ENCODE peak calls at places on chromosome 4, in four cellular contexts. N, M, J and Y are unnamed samples.

GRCh38 chr4:150047546-150047945 is 30.7 kb upstream of the DCLK2 start:
- DNase-seq in N (no peak), M (no peak), J (no peak), Y (no peak)

GRCh38 chr4:105348719-105349118 is 125.1 kb downstream of the PPA2 start:
- DNase-seq in N (no peak), M (no peak), J (no peak), Y (no peak)

GRCh38 chr4:52212751-52213150 is 161.6 kb downstream of the SPATA18 start:
- DNase-seq in N (no peak), M (no peak), J (no peak), Y (no peak)

GRCh38 chr4:12472082-12472481 is 1012.1 kb downstream of the RAB28 start:
- DNase-seq in N (no peak), M (no peak), J (no peak), Y (no peak)

GRCh38 chr4:38512840-38513239 is 151.2 kb upstream of the KLF3 start:
- DNase-seq in N (no peak), M (no peak), J (no peak), Y (no peak)

GRCh38 chr4:1862055-1862911 is 6.3 kb upstream of the LETM1 start:
- DNase-seq in N (no peak), M (no peak), J (no peak), Y (no peak)

GRCh38 chr4:112031712-112032328 is 113.4 kb upstream of the FAM241A start:
- DNase-seq in N (no peak), M (no peak), J (peak; percentile 30), Y (no peak)

GRCh38 chr4:123046096-123046495 is 123.7 kb upstream of the NUDT6 start:
- DNase-seq in N (no peak), M (no peak), J (no peak), Y (no peak)

GRCh38 chr4:57094482-57095223 is 15.5 kb downstream of the IGFBP7 start:
- DNase-seq in N (no peak), M (no peak), J (no peak), Y (no peak)

GRCh38 chr4:7786517-7786916 is 153.1 kb downstream of the AFAP1 start:
- DNase-seq in N (no peak), M (no peak), J (no peak), Y (no peak)

GRCh38 chr4:26001413-26001812 is 87.4 kb downstream of the SMIM20 start:
- DNase-seq in N (no peak), M (no peak), J (no peak), Y (no peak)

GRCh38 chr4:131381055-131381454 is 1768.0 kb upstream of the PCDH10 start:
- DNase-seq in N (no peak), M (no peak), J (no peak), Y (no peak)

GRCh38 chr4:566035-566434 is 10.1 kb downstream of the TMEM271 start:
- DNase-seq in N (no peak), M (no peak), J (no peak), Y (no peak)

GRCh38 chr4:107997001-107997788 is 7.5 kb downstream of the HADH start:
- DNase-seq in N (no peak), M (no peak), J (no peak), Y (no peak)